ENCODE peak calls at places on chromosomes 12 and 14, in four cellular contexts. F, R, E and D are unnamed samples.

GRCh38 chr14:100615736-100616695 is 28.8 kb upstream of the BEGAIN start:
- DNase-seq in F (no peak), R (no peak), E (no peak), D (no peak)

GRCh38 chr14:34275038-34275437 is 187.0 kb downstream of the SPTSSA start:
- DNase-seq in F (no peak), R (no peak), E (no peak), D (no peak)

GRCh38 chr12:77609016-77609415 is 221.7 kb upstream of the NAV3 start:
- DNase-seq in F (no peak), R (no peak), E (no peak), D (no peak)

GRCh38 chr12:88242161-88242925 is 100.2 kb downstream of the TMTC3 start:
- DNase-seq in F (peak), R (peak), E (no peak), D (no peak)

GRCh38 chr14:36222952-36223468 is 46.5 kb upstream of the PTCSC3 start:
- DNase-seq in F (no peak), R (no peak), E (no peak), D (no peak)

GRCh38 chr12:3307419-3307818 is 183.6 kb upstream of the PRMT8 start:
- DNase-seq in F (no peak), R (no peak), E (no peak), D (no peak)

GRCh38 chr12:58731096-58731495 is 189.2 kb downstream of the LRIG3 start:
- DNase-seq in F (no peak), R (no peak), E (no peak), D (no peak)

GRCh38 chr12:89166525-89166934 is 185.8 kb downstream of the DUSP6 start:
- DNase-seq in F (peak), R (peak), E (no peak), D (no peak)

GRCh38 chr14:79924583-79924982 is 286.7 kb downstream of the DIO2 start:
- DNase-seq in F (no peak), R (no peak), E (no peak), D (no peak)

GRCh38 chr14:91834571-91834970 is 32.8 kb downstream of the TC2N start:
- DNase-seq in F (no peak), R (no peak), E (no peak), D (no peak)

GRCh38 chr14:102949801-102950451 is 27.5 kb downstream of the AMN start:
- DNase-seq in F (no peak), R (peak), E (no peak), D (no peak)

GRCh38 chr12:47903927-47904646 is 707 bp downstream of the VDR start:
- DNase-seq in F (peak), R (peak), E (no peak), D (no peak)

GRCh38 chr14:73662439-73663056 is 17.8 kb downstream of the DNAL1 start:
- DNase-seq in F (peak), R (peak), E (peak), D (no peak)

GRCh38 chr12:32261638-32262037 is 137.7 kb upstream of the FGD4 start:
- DNase-seq in F (no peak), R (no peak), E (peak), D (no peak)